ENCODE peak calls at places on chromosomes 11 and 22, in five cellular contexts. X, E, L, W and B are unnamed samples.

GRCh38 chr11:132114185-132114584 is 743.8 kb downstream of the NTM start:
- DNase-seq in W (peak; percentile 46), X (no peak), L (no peak), E (no peak), B (peak; percentile 48)

GRCh38 chr22:19478466-19479357 is at the start of gene UFD1:
- DNase-seq in W (peak; percentile 91), X (peak; percentile 86), L (peak; percentile 12), E (peak; percentile 86), B (peak; percentile 91)

GRCh38 chr11:103903621-103904323 is 132.7 kb upstream of the DDI1 start:
- DNase-seq in E (no peak), L (no peak), X (peak; percentile 81), W (no peak), B (peak; percentile 83)

GRCh38 chr11:58629857-58630256 is 7.4 kb downstream of the CNTF start:
- DNase-seq in W (no peak), L (peak; percentile 57), X (peak; percentile 57), E (no peak), B (peak; percentile 51)

GRCh38 chr11:64032050-64032449 is 3.7 kb upstream of the FLRT1 start:
- DNase-seq in E (no peak), L (peak; percentile 20), X (no peak), W (no peak), B (no peak)

GRCh38 chr22:23068832-23069385 is 1.4 kb upstream of the GNAZ start:
- DNase-seq in L (no peak), X (no peak), E (no peak), W (peak; percentile 32), B (no peak)

GRCh38 chr22:41931701-41932269 is 5.2 kb upstream of the TNFRSF13C start:
- DNase-seq in X (peak; percentile 86), W (no peak), E (no peak), L (no peak), B (peak; percentile 76)

GRCh38 chr11:122048401-122048800 is 67.6 kb downstream of the BLID start:
- DNase-seq in L (no peak), E (no peak), W (no peak), X (no peak), B (no peak)

GRCh38 chr11:128291835-128292234 is 295.5 kb downstream of the ETS1 start:
- DNase-seq in L (no peak), X (peak; percentile 32), W (no peak), E (no peak), B (no peak)

GRCh38 chr11:76380161-76380976 is 563 bp downstream of the THAP12 start:
- DNase-seq in X (peak; percentile 45), W (no peak), E (peak; percentile 29), L (peak; percentile 16), B (peak; percentile 64)

GRCh38 chr11:14388352-14388751 is 29.4 kb upstream of the RRAS2 start:
- DNase-seq in W (no peak), E (no peak), X (no peak), L (no peak), B (no peak)

GRCh38 chr11:1708716-1709115 is 11.7 kb downstream of the KRTAP5-6 start:
- DNase-seq in L (no peak), E (no peak), X (no peak), W (peak; percentile 23), B (no peak)

GRCh38 chr22:33720166-33720878 is 200.0 kb downstream of the LARGE1 start:
- DNase-seq in X (no peak), W (peak; percentile 52), L (no peak), E (no peak), B (no peak)

GRCh38 chr22:39311592-39312400 is 7.6 kb downstream of the RPL3 start:
- DNase-seq in E (no peak), X (no peak), L (no peak), W (no peak), B (peak; percentile 53)

GRCh38 chr11:71504526-71504925 is 22.5 kb upstream of the KRTAP5-7 start:
- DNase-seq in L (no peak), X (no peak), E (no peak), W (no peak), B (no peak)

GRCh38 chr11:14445542-14446530 is 53.8 kb downstream of the COPB1 start:
- DNase-seq in W (no peak), L (peak; percentile 43), E (no peak), X (no peak), B (no peak)

GRCh38 chr11:34238533-34238932 is 119.3 kb downstream of the ABTB2 start:
- DNase-seq in E (no peak), L (no peak), W (no peak), X (no peak), B (no peak)

GRCh38 chr11:46375392-46376101 is 5.9 kb upstream of the MDK start:
- DNase-seq in X (no peak), L (no peak), W (no peak), E (no peak), B (no peak)

GRCh38 chr11:1153951-1154487 is 3.7 kb upstream of the MUC5AC start:
- DNase-seq in L (peak; percentile 92), X (no peak), E (no peak), W (peak; percentile 48), B (no peak)

GRCh38 chr22:46539169-46539568 is 1.7 kb upstream of the CELSR1 start:
- DNase-seq in X (no peak), E (no peak), W (no peak), L (no peak), B (no peak)

GRCh38 chr22:46537221-46537945 is at the start of gene CELSR1:
- DNase-seq in W (no peak), L (no peak), X (no peak), E (no peak), B (no peak)

GRCh38 chr22:46536559-46537220 is 730 bp downstream of the CELSR1 start:
- DNase-seq in X (no peak), W (no peak), E (no peak), L (no peak), B (no peak)

GRCh38 chr22:46537946-46538815 is 761 bp upstream of the CELSR1 start:
- DNase-seq in E (no peak), L (peak; percentile 35), W (no peak), X (no peak), B (no peak)

DNA sequence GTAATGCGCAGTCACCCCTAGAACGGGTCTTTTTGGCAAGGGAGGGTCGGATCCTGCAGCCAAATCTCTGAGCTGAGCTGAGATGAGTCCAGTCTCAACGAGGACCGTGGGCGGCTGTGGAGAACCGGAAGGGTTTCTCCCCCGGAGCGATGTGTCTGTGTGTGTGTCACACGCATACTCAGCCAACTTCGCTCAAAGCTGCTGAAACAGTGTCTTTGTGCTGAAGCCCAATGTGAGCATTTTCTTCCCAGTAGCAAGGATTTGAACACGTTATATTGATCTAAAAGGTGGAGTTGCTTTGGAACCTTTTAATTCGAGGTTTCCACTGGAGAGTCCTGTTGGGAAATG is 1.4 kb upstream of the CELSR1 start:
- DNase-seq in W (no peak), X (no peak), L (no peak), E (no peak), B (no peak)
- H3K4me3 ChIP-seq in W (no peak overlapping the region), X (no peak overlapping the region), L (peak overlapping the region; percentile 46), E (peak overlapping the region; percentile 31), B (no peak overlapping the region)

GRCh38 chr11:83801799-83802198 is 515.6 kb upstream of the CCDC90B start:
- DNase-seq in E (no peak), L (no peak), X (no peak), W (no peak), B (no peak)
- TF ChIP-seq CTCF in E (no peak), L (peak; percentile 22), X (peak; percentile 44), W (no peak), B (peak; percentile 15)

GRCh38 chr11:59673291-59673690 is 4.5 kb upstream of the PATL1 start:
- DNase-seq in X (no peak), E (no peak), L (no peak), W (no peak), B (no peak)
- H3K4me3 ChIP-seq in X (no peak overlapping the region), E (no peak overlapping the region), L (no peak overlapping the region), W (no peak overlapping the region), B (no peak overlapping the region)

DNA sequence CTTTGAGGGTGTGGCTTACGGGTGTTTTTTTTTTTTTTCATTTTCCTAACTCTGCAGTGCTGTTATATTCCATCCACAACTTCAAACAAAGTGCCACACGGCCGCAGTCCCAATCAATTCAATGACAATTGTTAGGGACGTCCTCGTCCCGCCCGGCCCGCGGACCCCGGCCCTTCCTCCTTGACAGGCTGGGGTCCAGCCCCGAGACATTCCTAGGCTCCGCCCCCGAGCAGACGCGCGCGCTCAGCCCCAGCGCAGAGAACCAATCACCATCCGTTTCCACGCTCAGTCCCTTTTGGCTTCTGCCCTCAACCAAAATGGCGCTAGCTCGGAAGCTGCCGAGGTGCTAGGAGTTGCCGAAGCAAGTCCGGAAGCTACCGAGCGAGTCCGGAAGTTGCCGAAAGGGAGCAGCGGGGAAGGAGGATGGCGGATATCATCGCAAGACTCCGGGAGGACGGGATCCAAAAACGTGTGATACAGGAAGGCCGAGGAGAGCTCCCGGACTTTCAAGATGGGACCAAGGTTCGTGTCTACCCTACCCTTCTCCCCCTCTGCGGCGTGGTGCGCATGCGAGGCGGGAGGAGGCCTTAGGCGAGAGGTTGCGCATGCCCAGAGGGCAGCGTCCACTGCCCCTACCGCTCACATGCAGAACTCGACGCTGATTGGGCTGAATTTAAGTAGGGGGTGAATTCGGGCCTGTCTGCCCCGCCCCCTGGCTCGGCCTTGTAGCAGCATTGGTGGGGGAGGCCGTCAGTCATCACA is at the start of gene AIP:
- DNase-seq in L (peak; percentile 98), X (peak; percentile 99), E (peak; percentile 97), W (peak; percentile 98), B (peak; percentile 99)
- TF ChIP-seq CTCF in L (no peak), X (no peak), E (no peak), W (peak; percentile 29), B (no peak)

DNA sequence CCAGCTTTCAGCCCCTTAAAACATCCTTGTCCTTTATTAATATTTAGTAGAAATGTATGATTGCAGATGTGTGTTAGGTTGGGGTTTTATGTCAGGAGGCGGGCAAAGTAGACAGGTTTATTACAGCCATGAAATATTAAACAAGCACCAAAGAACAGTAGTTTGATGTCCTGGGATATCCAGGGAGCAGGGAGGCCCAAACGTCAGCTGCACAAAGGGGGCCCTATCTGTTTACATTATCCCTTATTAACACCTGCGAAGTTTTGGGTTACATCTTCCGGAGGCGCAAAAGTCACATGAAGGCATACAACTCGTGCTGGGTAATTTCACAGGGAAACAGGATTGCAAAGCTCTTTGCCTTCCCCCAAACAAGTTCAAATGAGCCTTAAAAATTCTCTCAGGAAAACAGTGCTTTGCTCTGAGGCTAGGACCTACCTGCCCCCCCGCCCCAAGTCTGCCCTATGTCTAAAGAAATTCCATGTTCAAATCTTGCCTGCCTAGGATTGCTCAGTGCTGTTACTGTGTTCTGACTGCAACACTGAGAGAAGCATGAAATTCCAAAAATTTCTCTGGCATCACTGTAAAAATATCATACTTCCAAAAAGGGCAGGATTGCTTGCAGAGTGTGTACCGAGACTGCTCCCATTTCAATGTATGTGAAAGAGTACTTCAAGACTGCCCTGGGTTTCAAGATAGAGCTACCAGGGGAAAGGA is 8.9 kb downstream of the MN1 start:
- DNase-seq in X (no peak), E (no peak), L (no peak), W (no peak), B (no peak)
- H3K4me3 ChIP-seq in X (no peak overlapping the region), E (no peak overlapping the region), L (no peak overlapping the region), W (no peak overlapping the region), B (no peak overlapping the region)